ENCODE peak calls at places on chromosome 9, in nine cellular contexts. K, T, U, J, Q, E, I, Y and S are unnamed samples.

GRCh38 chr9:129936222-129936621 is 101.0 kb downstream of the USP20 start:
- DNase-seq in I (no peak), U (no peak), Q (no peak), J (no peak), T (no peak), Y (no peak), E (no peak), K (no peak), S (no peak)

GRCh38 chr9:107807183-107807582 is 317.6 kb upstream of the KLF4 start:
- DNase-seq in U (no peak), I (no peak), T (peak; percentile 68), K (no peak), J (peak; percentile 22), Y (no peak), E (no peak), Q (no peak), S (no peak)

GRCh38 chr9:113580041-113580953 is 116.8 kb downstream of the RGS3 start:
- DNase-seq in K (no peak), Q (no peak), J (peak; percentile 30), T (peak; percentile 76), E (peak; percentile 77), Y (peak; percentile 97), I (peak; percentile 88), U (no peak), S (peak; percentile 36)

GRCh38 chr9:136538599-136539426 is 7.0 kb downstream of the NOTCH1 start:
- DNase-seq in I (peak; percentile 48), T (no peak), Y (peak; percentile 90), Q (no peak), J (no peak), U (no peak), E (no peak), K (no peak), S (no peak)

GRCh38 chr9:90830977-90831376 is 29.4 kb downstream of the SYK start:
- DNase-seq in Q (no peak), U (no peak), T (no peak), K (peak; percentile 10), E (no peak), I (no peak), Y (no peak), J (no peak), S (no peak)

GRCh38 chr9:37486256-37486615 is 488 bp downstream of the POLR1E start:
- DNase-seq in T (no peak), J (no peak), I (no peak), K (no peak), Y (no peak), Q (no peak), U (no peak), E (no peak), S (no peak)

GRCh38 chr9:95726756-95727155 is 148.7 kb upstream of the ERCC6L2 start:
- DNase-seq in Y (no peak), K (no peak), Q (peak; percentile 36), E (no peak), I (no peak), U (no peak), T (peak; percentile 14), J (peak; percentile 58), S (no peak)

GRCh38 chr9:131980267-131980916 is 99.3 kb downstream of the MED27 start:
- DNase-seq in E (no peak), Q (no peak), J (no peak), U (no peak), T (no peak), K (no peak), Y (no peak), I (no peak), S (no peak)

GRCh38 chr9:134723491-134723890 is 81.9 kb downstream of the COL5A1 start:
- DNase-seq in J (no peak), U (no peak), K (no peak), I (no peak), Y (no peak), Q (no peak), T (no peak), E (no peak), S (no peak)

GRCh38 chr9:87959916-87960581 is 14.3 kb downstream of the CDK20 start:
- DNase-seq in Y (no peak), I (no peak), U (no peak), T (no peak), E (no peak), K (no peak), Q (no peak), J (peak; percentile 10), S (no peak)

GRCh38 chr9:83062653-83063527 is at the start of gene RASEF:
- DNase-seq in I (no peak), Y (peak; percentile 74), K (peak; percentile 84), Q (peak; percentile 62), T (peak; percentile 78), J (peak; percentile 42), U (no peak), E (no peak), S (no peak)

GRCh38 chr9:78557540-78557939 is 260.6 kb downstream of the PSAT1 start:
- DNase-seq in Y (no peak), I (no peak), U (no peak), J (no peak), Q (no peak), K (no peak), E (no peak), T (no peak), S (no peak)

GRCh38 chr9:88969646-88970373 is 21.5 kb upstream of the S1PR3 start:
- DNase-seq in T (no peak), E (no peak), Q (no peak), K (no peak), U (no peak), J (no peak), Y (no peak), I (no peak), S (no peak)

GRCh38 chr9:88973281-88974045 is 17.8 kb upstream of the S1PR3 start:
- DNase-seq in J (no peak), Y (no peak), K (no peak), E (no peak), U (no peak), T (no peak), Q (no peak), I (peak; percentile 10), S (no peak)

GRCh38 chr9:88968799-88969198 is 22.5 kb upstream of the S1PR3 start:
- DNase-seq in Q (no peak), K (no peak), J (no peak), E (no peak), I (no peak), Y (no peak), T (no peak), U (no peak), S (no peak)

GRCh38 chr9:88972401-88972800 is 18.9 kb upstream of the S1PR3 start:
- DNase-seq in J (no peak), T (no peak), K (no peak), Y (no peak), Q (no peak), I (no peak), U (no peak), E (no peak), S (no peak)

GRCh38 chr9:88971131-88971960 is 19.9 kb upstream of the S1PR3 start:
- DNase-seq in I (peak; percentile 3), Q (no peak), K (no peak), T (no peak), U (no peak), J (no peak), E (no peak), Y (no peak), S (no peak)
- TF ChIP-seq CTCF in I (no peak), Q (no peak), K (no peak), T (no peak), U (no peak), J (no peak), E (no peak), Y (no peak), S (no peak)

GRCh38 chr9:33223696-33224095 is 16.3 kb upstream of the SPINK4 start:
- DNase-seq in T (no peak), E (no peak), Q (no peak), K (no peak), J (no peak), I (no peak), U (no peak), Y (no peak), S (no peak)
- TF ChIP-seq CTCF in T (peak; percentile 21), E (no peak), Q (peak; percentile 41), K (no peak), J (peak; percentile 16), I (no peak), U (peak; percentile 21), Y (no peak), S (no peak)

GRCh38 chr9:12666813-12667212 is 26.4 kb upstream of the TYRP1 start:
- DNase-seq in J (no peak), Q (no peak), I (no peak), U (no peak), K (no peak), T (no peak), Y (no peak), E (no peak), S (no peak)
- TF ChIP-seq CTCF in J (peak; percentile 4), Q (peak; percentile 20), I (no peak), U (peak; percentile 35), K (peak; percentile 56), T (peak; percentile 27), Y (no peak), E (no peak), S (no peak)

DNA sequence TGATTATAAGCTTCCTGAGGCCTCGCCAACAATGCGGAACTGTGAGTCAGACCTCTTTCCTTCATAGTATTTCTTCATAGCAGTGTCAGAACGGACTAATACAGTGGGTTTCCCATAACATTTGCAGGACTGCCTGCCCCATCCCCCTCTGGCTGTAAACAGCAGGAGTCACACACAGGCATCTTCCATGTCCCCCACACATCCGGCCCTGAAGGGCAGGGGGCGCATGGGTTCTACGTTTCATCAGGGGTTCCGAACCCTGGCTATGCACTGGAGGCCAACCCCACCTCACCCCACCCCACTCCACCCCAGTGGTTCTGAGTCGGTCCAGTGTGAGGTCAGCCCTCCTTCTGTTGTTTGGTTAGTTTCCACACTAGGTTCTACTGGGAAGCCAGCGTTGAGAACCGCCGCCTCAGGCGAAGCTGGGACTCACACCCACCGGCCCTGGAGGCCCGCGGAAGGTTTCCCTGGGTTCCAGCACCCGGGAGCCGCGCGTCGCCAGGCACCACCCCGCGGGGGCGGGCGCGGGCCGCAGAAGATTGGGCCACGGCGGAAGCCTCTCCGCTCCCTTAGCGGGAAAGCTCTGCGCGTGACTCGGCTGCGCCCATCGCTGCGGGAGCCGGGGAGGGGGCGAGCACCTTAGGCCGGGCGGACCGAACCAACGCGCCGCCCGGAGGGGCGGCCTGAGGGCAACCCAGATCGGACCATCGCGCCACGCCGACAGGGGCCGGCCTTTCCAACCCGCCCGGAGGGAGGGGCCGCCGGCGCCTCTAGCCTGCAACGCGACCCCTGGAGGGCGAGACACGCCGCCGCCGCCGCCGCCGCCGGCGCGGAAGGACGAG is at the start of gene RUSC2:
- DNase-seq in T (peak; percentile 81), K (peak; percentile 89), I (peak; percentile 81), J (peak; percentile 93), U (peak; percentile 60), Y (peak; percentile 88), E (peak; percentile 92), Q (peak; percentile 73), S (no peak)
- TF ChIP-seq CTCF in T (peak; percentile 13), K (peak; percentile 64), I (peak; percentile 48), J (peak; percentile 40), U (peak; percentile 35), Y (no peak), E (peak; percentile 30), Q (peak; percentile 41), S (peak; percentile 55)